ENCODE peak calls at places on chromosomes 13 and 19, in five cellular contexts. A is iris pigment epithelial cell, N is lung microvascular endothelial cell, P is NCI-H2081, V is neural progenitor cell. Y is an unnamed sample.
A peak's percentile ranks its signal among the peaks of the same experiment; 100 is the strongest.

GRCh38 chr13:42017264-42017663 is 31.2 kb upstream of the DGKH start:
- DNase-seq in A (no peak), N (no peak), P (no peak), V (no peak), Y (no peak)

GRCh38 chr19:27744926-27745844 is 1467.8 kb downstream of the UQCRFS1 start:
- DNase-seq in A (no peak), N (no peak), P (no peak), V (no peak), Y (no peak)

GRCh38 chr19:6239401-6239844 is 40.4 kb downstream of the MLLT1 start:
- DNase-seq in A (no peak), N (peak; percentile 67), P (no peak), V (no peak), Y (no peak)

GRCh38 chr19:35732540-35733179 is 9.6 kb downstream of the IGFLR1 start:
- DNase-seq in A (no peak), N (no peak), P (no peak), V (no peak), Y (no peak)

GRCh38 chr19:8571006-8571411 is 6.2 kb downstream of the MYO1F start:
- DNase-seq in A (peak; percentile 88), N (peak; percentile 73), P (no peak), V (no peak), Y (no peak)

GRCh38 chr13:94825507-94825906 is 113.2 kb upstream of the SOX21 start:
- DNase-seq in A (peak; percentile 21), N (no peak), P (peak; percentile 66), V (peak; percentile 92), Y (peak; percentile 47)

GRCh38 chr19:6224308-6224675 is 55.5 kb downstream of the MLLT1 start:
- DNase-seq in A (no peak), N (no peak), P (no peak), V (no peak), Y (no peak)

GRCh38 chr13:52738719-52739467 is 727 bp downstream of the CNMD start:
- DNase-seq in A (no peak), N (peak; percentile 8), P (no peak), V (peak; percentile 87), Y (peak; percentile 73)

GRCh38 chr13:24167666-24168391 is 7.3 kb downstream of the SPATA13 start:
- DNase-seq in A (no peak), N (no peak), P (no peak), V (no peak), Y (peak; percentile 14)

GRCh38 chr13:112464720-112465119 is 88.6 kb downstream of the SPACA7 start:
- DNase-seq in A (no peak), N (no peak), P (no peak), V (no peak), Y (no peak)

GRCh38 chr19:49333426-49334288 is 1.5 kb upstream of the CD37 start:
- DNase-seq in A (peak; percentile 39), N (peak; percentile 29), P (no peak), V (no peak), Y (no peak)

GRCh38 chr13:75482070-75482819 is at the start of gene TBC1D4:
- DNase-seq in A (peak; percentile 91), N (peak; percentile 89), P (peak; percentile 67), V (peak; percentile 97), Y (peak; percentile 91)

GRCh38 chr13:19810996-19811881 is 28.5 kb upstream of the PSPC1 start:
- DNase-seq in A (peak; percentile 78), N (no peak), P (no peak), V (no peak), Y (no peak)

GRCh38 chr13:89066868-89067466 is 1395.8 kb downstream of the SLITRK5 start:
- DNase-seq in A (peak; percentile 30), N (no peak), P (peak; percentile 72), V (peak; percentile 75), Y (peak; percentile 81)

GRCh38 chr13:23462815-23463559 is 29.5 kb upstream of the SACS start:
- DNase-seq in A (peak; percentile 58), N (no peak), P (no peak), V (no peak), Y (no peak)

GRCh38 chr19:17488593-17489391 is 18.5 kb downstream of the SLC27A1 start:
- DNase-seq in A (peak; percentile 54), N (peak; percentile 53), P (peak; percentile 33), V (peak; percentile 96), Y (peak; percentile 97)

GRCh38 chr13:113115363-113116205 is 7.0 kb upstream of the F10 start:
- DNase-seq in A (no peak), N (no peak), P (no peak), V (no peak), Y (no peak)

GRCh38 chr13:113034451-113035208 is 65.6 kb downstream of the MCF2L start:
- DNase-seq in A (peak; percentile 52), N (peak; percentile 51), P (peak; percentile 18), V (peak; percentile 61), Y (peak; percentile 68)

GRCh38 chr13:114116734-114117133 is 15.7 kb downstream of the RASA3 start:
- DNase-seq in A (no peak), N (no peak), P (no peak), V (no peak), Y (no peak)

GRCh38 chr19:4700573-4700970 is 23.1 kb downstream of the DPP9 start:
- DNase-seq in A (no peak), N (no peak), P (no peak), V (no peak), Y (no peak)